ENCODE peak calls at places on chromosomes 1 and 21, in five cellular contexts. P is BE2C, C is NB4, I is left lung, F is DND-41. J is an unnamed sample.

GRCh38 chr1:26608895-26609294 is 79.3 kb downstream of the RPS6KA1 start:
- DNase-seq in C (peak; percentile 21), I (no peak), P (no peak), F (no peak), J (no peak)

GRCh38 chr1:34165422-34165921 is 442 bp upstream of the CSMD2 start:
- DNase-seq in P (no peak), F (no peak), C (no peak), I (no peak), J (no peak)

GRCh38 chr1:215377736-215378135 is 189.4 kb upstream of the KCTD3 start:
- DNase-seq in I (no peak), C (no peak), F (no peak), P (no peak), J (no peak)

GRCh38 chr1:41811978-41812852 is 106.5 kb downstream of the HIVEP3 start:
- DNase-seq in F (peak; percentile 78), P (peak; percentile 32), C (peak; percentile 74), I (no peak), J (peak; percentile 76)

GRCh38 chr1:167232801-167233200 is 12.1 kb downstream of the POU2F1 start:
- DNase-seq in P (no peak), C (no peak), I (no peak), F (no peak), J (no peak)

GRCh38 chr1:194469282-194469681 is 1282.9 kb upstream of the B3GALT2 start:
- DNase-seq in I (no peak), P (peak; percentile 53), C (no peak), F (no peak), J (no peak)

GRCh38 chr1:8294170-8294697 is 23.7 kb upstream of the SLC45A1 start:
- DNase-seq in P (no peak), I (no peak), F (no peak), C (no peak), J (no peak)

GRCh38 chr1:29179641-29180184 is 2.0 kb downstream of the SRSF4 start:
- DNase-seq in C (no peak), F (no peak), P (no peak), I (no peak), J (no peak)

GRCh38 chr1:206455681-206456344 is 14.5 kb upstream of the IKBKE start:
- DNase-seq in P (peak; percentile 98), F (no peak), C (no peak), I (no peak), J (no peak)

GRCh38 chr1:31642897-31643296 is 1.8 kb downstream of the PEF1 start:
- DNase-seq in C (no peak), I (no peak), F (no peak), P (no peak), J (no peak)
- H3K4me3 ChIP-seq in C (no peak overlapping the region), I (no peak overlapping the region), F (no peak overlapping the region), P (no peak overlapping the region), J (no peak overlapping the region)

GRCh38 chr1:66138613-66139012 is 345.9 kb downstream of the PDE4B start:
- DNase-seq in P (no peak), F (no peak), C (no peak), I (no peak), J (no peak)
- H3K4me3 ChIP-seq in P (no peak overlapping the region), F (no peak overlapping the region), C (no peak overlapping the region), I (no peak overlapping the region), J (no peak overlapping the region)

GRCh38 chr1:205319081-205320018 is 2.2 kb downstream of the NUAK2 start:
- DNase-seq in P (no peak), F (no peak), I (no peak), C (peak; percentile 35), J (no peak)
- H3K4me3 ChIP-seq in P (no peak overlapping the region), F (no peak overlapping the region), I (peak overlapping the region; percentile 11), C (no peak overlapping the region), J (peak overlapping the region; percentile 25)

GRCh38 chr1:116316373-116316772 is 56.7 kb upstream of the ATP1A1 start:
- DNase-seq in P (no peak), I (no peak), F (no peak), C (no peak), J (no peak)
- H3K4me3 ChIP-seq in P (no peak overlapping the region), I (no peak overlapping the region), F (no peak overlapping the region), C (no peak overlapping the region), J (no peak overlapping the region)

DNA sequence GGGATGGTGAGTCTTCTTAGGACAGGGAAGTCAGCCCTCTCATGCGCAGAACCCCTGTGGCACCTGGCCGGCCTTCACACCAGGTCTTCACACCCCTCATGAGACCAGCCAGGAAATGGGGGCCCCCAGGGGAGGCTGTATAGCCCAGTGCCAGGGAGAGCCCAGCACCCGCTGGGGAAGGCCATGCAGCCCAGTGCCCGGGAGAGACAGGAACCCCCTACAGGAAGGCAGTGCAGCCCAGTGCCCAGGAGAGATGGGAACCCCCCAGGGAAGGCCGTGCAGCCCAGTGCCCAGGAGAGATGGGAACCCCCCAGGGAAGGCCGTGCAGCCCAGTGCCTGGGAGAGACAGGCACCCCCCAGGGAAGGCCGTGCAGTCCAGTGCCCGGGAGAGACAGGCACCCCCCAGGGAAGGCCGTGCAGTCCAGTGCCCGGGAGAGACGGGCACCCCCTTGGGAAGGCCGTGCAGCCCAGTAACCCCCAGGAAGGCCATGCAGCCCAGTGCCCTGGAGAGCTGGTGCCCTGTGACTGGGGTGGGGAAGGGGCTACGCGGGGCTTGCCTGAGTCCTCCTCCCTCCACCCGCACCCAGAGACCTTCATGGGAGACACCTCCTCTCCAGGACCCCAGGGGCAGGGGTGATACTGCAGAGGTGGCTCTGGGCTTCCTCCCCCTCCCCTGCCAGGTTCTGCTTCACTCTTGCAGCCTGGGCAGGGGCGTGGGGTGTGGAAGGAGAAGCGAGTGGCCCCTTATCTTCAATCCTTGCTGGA is 110.5 kb upstream of the COL6A1 start:
- DNase-seq in C (no peak), F (no peak), P (no peak), I (peak; percentile 59), J (no peak)
- H3K4me3 ChIP-seq in C (no peak overlapping the region), F (no peak overlapping the region), P (no peak overlapping the region), I (no peak overlapping the region), J (no peak overlapping the region)

DNA sequence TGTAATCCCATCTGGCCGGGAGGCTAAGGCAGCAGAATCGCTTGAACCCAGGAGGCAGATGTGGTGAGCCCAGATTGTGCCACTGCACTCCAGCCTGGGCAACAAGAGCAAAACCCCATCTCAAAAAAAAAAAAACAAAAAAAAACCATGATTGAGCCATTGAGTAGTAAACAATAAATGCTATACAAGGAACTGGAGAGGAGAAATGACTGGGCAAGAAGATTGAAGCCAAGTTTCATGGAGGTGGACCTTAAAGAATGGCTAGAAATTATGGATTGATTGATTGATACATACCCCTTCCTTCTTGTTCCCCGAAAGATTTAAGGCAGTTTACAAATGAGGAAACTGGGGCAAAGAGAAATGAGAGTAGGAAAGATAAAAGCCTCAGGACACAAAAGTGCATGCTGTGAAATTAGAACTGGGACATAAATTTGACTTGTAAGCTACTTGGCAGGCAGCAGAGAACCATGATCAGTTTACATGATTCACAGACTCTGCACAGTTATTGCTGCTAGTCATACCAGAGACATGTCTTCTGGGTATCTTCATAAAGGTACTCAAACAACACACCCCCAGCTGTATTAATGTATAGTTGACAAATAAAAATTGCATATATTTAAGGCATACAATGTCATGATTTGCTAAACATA is 7.0 kb downstream of the MRPS14 start:
- DNase-seq in P (no peak), F (no peak), I (no peak), C (no peak), J (no peak)
- H3K4me3 ChIP-seq in P (no peak overlapping the region), F (no peak overlapping the region), I (no peak overlapping the region), C (no peak overlapping the region), J (no peak overlapping the region)

GRCh38 chr1:12615166-12615915 is 2.7 kb downstream of the DHRS3 start:
- DNase-seq in C (peak; percentile 63), I (no peak), F (no peak), P (no peak), J (no peak)
- H3K4me3 ChIP-seq in C (no peak overlapping the region), I (peak overlapping the region; percentile 74), F (peak overlapping the region; percentile 60), P (no peak overlapping the region), J (peak overlapping the region; percentile 93)

GRCh38 chr1:92956254-92956653 is 5.0 kb downstream of the DIPK1A start:
- DNase-seq in C (no peak), F (no peak), P (no peak), I (no peak), J (no peak)
- H3K4me3 ChIP-seq in C (no peak overlapping the region), F (no peak overlapping the region), P (no peak overlapping the region), I (no peak overlapping the region), J (no peak overlapping the region)

GRCh38 chr1:94540440-94541174 is 952 bp downstream of the F3 start:
- DNase-seq in F (no peak), I (no peak), C (no peak), P (no peak), J (no peak)

GRCh38 chr1:94539496-94539895 is 2.1 kb downstream of the F3 start:
- DNase-seq in C (peak; percentile 74), I (no peak), F (no peak), P (no peak), J (no peak)

GRCh38 chr1:94542088-94542671 is 621 bp upstream of the F3 start:
- DNase-seq in C (peak; percentile 37), P (peak; percentile 18), I (peak; percentile 81), F (peak; percentile 17), J (no peak)

GRCh38 chr1:94543003-94543402 is 1.4 kb upstream of the F3 start:
- DNase-seq in P (no peak), I (no peak), C (peak; percentile 64), F (no peak), J (no peak)

DNA sequence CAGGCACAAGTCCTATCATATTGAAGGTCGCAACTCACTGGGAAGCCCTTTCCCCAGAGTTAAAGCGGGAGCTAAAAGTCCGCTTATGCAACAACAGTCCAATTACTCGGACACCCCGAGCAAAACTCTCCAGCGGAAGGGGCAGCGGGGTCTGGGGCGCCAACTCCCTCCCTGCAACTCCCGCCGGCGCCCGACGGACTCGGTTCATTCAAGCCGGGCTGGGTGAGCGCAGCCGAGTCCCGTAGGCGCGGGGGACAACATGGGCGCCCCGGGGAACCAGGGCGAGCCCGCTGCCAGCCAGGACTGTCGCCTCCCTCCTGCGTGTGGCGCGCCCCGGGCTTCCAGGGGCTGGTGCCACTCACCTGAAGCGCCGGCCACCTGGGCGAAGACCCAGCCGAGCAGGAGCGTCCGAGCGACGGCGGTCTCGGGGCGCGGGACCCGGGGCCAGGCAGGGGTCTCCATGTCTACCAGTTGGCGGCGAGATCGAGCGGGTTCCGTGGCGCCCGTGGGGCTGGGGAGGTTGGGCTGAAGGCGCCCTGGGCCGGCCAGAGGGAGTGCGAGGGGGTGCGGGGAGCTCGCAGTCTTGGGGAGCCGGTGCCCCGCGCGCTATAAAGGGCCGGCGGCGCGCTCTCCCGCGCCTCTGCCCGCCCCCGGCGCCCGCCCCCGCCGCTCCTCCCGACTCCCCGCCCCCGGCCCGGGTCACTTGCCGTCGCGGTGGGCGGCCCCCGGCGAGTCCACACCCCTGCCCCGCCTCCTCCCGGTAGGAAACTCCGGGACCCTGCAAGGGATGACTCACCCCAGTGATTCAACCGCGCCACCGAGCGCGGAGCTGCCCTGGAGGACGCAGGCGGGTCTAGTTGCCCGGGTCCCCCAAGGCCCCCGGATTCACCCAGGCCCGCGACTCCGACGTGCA is at the start of gene F3:
- DNase-seq in P (peak; percentile 83), F (peak; percentile 91), C (peak; percentile 94), I (peak; percentile 97), J (no peak)
- H3K4me3 ChIP-seq in P (peak within 1 kb of the TSS; percentile 67), F (peak within 1 kb of the TSS; percentile 65), C (peak within 1 kb of the TSS; percentile 96), I (peak within 1 kb of the TSS; percentile 76), J (peak within 1 kb of the TSS; percentile 86)

GRCh38 chr1:157347508-157347907 is 204.8 kb downstream of the FCRL5 start:
- DNase-seq in I (no peak), C (no peak), P (no peak), F (no peak), J (no peak)
- H3K4me3 ChIP-seq in I (no peak overlapping the region), C (no peak overlapping the region), P (no peak overlapping the region), F (no peak overlapping the region), J (no peak overlapping the region)

J was measured in BJ.